ENCODE peak calls at places on chromosomes 7 and 10, in ten cellular contexts. P is breast epithelium, T is mesendoderm, R is transverse colon, X is lung, Z is heart left ventricle, H is upper lobe of right lung, Y is astrocyte of the spinal cord, A is foreskin fibroblast, L is psoas muscle. S is an unnamed sample.

GRCh38 chr10:68668231-68668630 is 52.8 kb upstream of the CCAR1 start:
- DNase-seq in P (no peak), T (no peak), R (no peak), X (no peak), Z (no peak), H (no peak), Y (no peak), A (no peak), L (no peak), S (no peak)

GRCh38 chr10:113991091-113991860 is 52.4 kb upstream of the ADRB1 start:
- DNase-seq in P (no peak), T (no peak), R (no peak), X (no peak), Z (no peak), H (no peak), Y (peak), A (peak), L (no peak), S (no peak)

GRCh38 chr7:17870406-17870805 is 69.9 kb downstream of the SNX13 start:
- DNase-seq in P (no peak), T (no peak), R (no peak), X (no peak), Z (no peak), H (no peak), Y (no peak), A (no peak), L (no peak), S (no peak)

GRCh38 chr10:80414126-80414898 is 6.0 kb downstream of the PRXL2A start:
- DNase-seq in P (no peak), T (no peak), R (peak), X (no peak), Z (no peak), H (no peak), Y (no peak), A (no peak), L (no peak), S (no peak)

GRCh38 chr10:30765022-30765610 is 135.6 kb upstream of the LYZL2 start:
- DNase-seq in P (no peak), T (no peak), R (no peak), X (no peak), Z (no peak), H (no peak), Y (no peak), A (no peak), L (no peak), S (no peak)

GRCh38 chr10:44259090-44259874 is 125.6 kb downstream of the CXCL12 start:
- DNase-seq in P (no peak), T (peak), R (no peak), X (no peak), Z (no peak), H (no peak), Y (no peak), A (no peak), L (no peak), S (no peak)

GRCh38 chr10:42645103-42645502 is 6.7 kb upstream of the ZNF33B start:
- DNase-seq in P (no peak), T (no peak), R (no peak), X (no peak), Z (no peak), H (no peak), Y (no peak), A (no peak), L (no peak), S (no peak)

GRCh38 chr10:385571-386300 is 250.5 kb downstream of the ZMYND11 start:
- DNase-seq in P (no peak), T (no peak), R (no peak), X (no peak), Z (no peak), H (no peak), Y (no peak), A (no peak), L (no peak), S (no peak)

GRCh38 chr10:71888623-71889387 is 37.8 kb upstream of the PSAP start:
- DNase-seq in P (peak), T (peak), R (peak), X (peak), Z (peak), H (peak), Y (peak), A (peak), L (peak), S (peak)

GRCh38 chr10:87700031-87700796 is 40.5 kb downstream of the PAPSS2 start:
- DNase-seq in P (no peak), T (no peak), R (no peak), X (no peak), Z (no peak), H (no peak), Y (peak), A (peak), L (peak), S (no peak)

GRCh38 chr10:86215712-86216111 is 150.9 kb downstream of the GRID1 start:
- DNase-seq in P (no peak), T (no peak), R (no peak), X (no peak), Z (peak), H (no peak), Y (no peak), A (no peak), L (no peak), S (no peak)

GRCh38 chr7:123548406-123548805 is 9.2 kb downstream of the NDUFA5 start:
- DNase-seq in P (no peak), T (no peak), R (no peak), X (no peak), Z (no peak), H (no peak), Y (no peak), A (no peak), L (no peak), S (no peak)

GRCh38 chr10:30463944-30464451 is 30.0 kb downstream of the MAP3K8 start:
- DNase-seq in P (no peak), T (peak), R (no peak), X (no peak), Z (no peak), H (no peak), Y (peak), A (peak), L (no peak), S (no peak)

GRCh38 chr10:18582803-18583202 is 68.6 kb downstream of the NSUN6 start:
- DNase-seq in P (no peak), T (no peak), R (no peak), X (no peak), Z (no peak), H (no peak), Y (peak), A (no peak), L (no peak), S (no peak)

GRCh38 chr7:105963038-105963667 is at the start of gene CDHR3:
- DNase-seq in P (no peak), T (peak), R (no peak), X (peak), Z (no peak), H (no peak), Y (no peak), A (no peak), L (no peak), S (no peak)

GRCh38 chr10:96513686-96514551 is at the start of gene TLL2:
- DNase-seq in P (peak), T (peak), R (peak), X (peak), Z (peak), H (peak), Y (peak), A (peak), L (peak), S (peak)

DNA sequence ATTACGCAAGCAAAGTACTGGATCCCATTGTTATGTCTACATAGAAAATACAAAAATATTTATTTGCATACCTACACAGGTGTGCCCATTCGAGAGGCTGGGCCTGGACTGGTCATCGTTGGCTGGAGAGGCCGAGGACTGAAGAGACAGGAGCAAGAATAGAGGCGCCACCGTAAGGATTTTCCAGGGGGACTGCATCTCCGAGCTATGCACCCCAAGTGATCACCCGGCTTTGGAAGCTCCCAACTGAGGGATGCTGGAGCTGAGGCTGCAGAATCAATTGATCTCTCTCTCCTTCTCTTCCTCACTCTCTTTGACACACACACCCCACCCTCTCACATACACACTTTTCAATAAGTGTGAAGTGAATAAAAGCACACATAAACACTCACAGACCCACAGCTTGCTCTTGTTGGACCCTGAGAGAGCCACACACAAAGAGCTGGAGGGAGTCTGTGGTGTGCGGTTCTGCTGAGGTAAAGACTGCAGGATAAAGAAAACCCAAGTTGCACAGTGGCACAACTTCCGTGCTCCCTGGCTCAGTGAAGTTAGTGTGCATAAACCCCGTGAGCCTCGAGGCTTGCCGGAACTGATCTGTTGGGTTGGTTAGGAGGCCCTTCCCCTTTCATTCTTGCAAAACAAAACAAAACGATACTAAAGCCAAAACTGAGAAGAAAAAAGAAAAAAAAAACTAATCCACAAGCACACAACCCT is at the start of gene AOAH:
- DNase-seq in P (peak), T (no peak), R (peak), X (peak), Z (peak), H (peak), Y (no peak), A (no peak), L (peak), S (no peak)
- H3K4me3 ChIP-seq in P (peak), T (no peak), R (no peak), X (no peak), Z (no peak), H (peak), Y (no peak), A (no peak), L (peak), S (no peak)

DNA sequence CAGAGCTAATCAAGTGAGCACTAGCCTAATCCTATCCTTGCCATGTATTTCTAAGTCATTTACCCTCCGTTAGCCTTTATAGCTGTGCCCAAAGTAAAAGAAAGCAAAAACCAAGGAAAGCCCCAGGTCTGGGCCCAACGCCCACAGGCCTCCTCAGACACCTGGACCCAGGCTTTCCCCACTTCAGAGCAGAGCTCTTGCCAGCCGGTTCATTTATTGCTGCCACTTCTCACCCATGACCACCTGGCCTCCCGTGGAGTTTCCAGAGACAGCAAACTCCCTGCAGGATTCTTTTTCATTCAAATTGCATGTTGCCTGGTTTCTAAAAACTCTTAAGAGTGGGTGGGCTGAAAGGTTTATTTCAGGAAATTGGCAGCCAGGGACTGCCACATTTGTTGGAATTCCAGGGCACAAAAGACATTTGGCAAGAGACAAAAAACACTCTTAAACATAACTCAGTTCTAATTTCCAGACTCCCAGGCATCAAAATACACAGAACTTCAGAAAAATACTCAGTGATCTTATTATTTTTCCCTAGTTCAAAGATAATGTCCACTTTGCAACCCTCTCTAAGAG is 4.7 kb downstream of the VOPP1 start:
- DNase-seq in P (no peak), T (no peak), R (no peak), X (no peak), Z (no peak), H (no peak), Y (no peak), A (no peak), L (no peak), S (no peak)
- H3K4me3 ChIP-seq in P (no peak), T (no peak), R (no peak), X (no peak), Z (no peak), H (no peak), Y (no peak), A (no peak), L (no peak), S (no peak)

GRCh38 chr7:142796001-142796500 is 25.3 kb downstream of the PRSS2 start:
- DNase-seq in P (no peak), T (peak), R (no peak), X (no peak), Z (no peak), H (no peak), Y (no peak), A (no peak), L (no peak), S (no peak)

GRCh38 chr7:142797799-142798377 is 27.1 kb downstream of the PRSS2 start:
- DNase-seq in P (peak), T (no peak), R (no peak), X (no peak), Z (no peak), H (no peak), Y (no peak), A (peak), L (no peak), S (no peak)

GRCh38 chr7:142797342-142797798 is 26.6 kb downstream of the PRSS2 start:
- DNase-seq in P (no peak), T (peak), R (no peak), X (no peak), Z (no peak), H (no peak), Y (no peak), A (peak), L (no peak), S (no peak)

GRCh38 chr7:142795339-142795863 is 24.6 kb downstream of the PRSS2 start:
- DNase-seq in P (no peak), T (peak), R (peak), X (no peak), Z (no peak), H (no peak), Y (no peak), A (no peak), L (no peak), S (no peak)

GRCh38 chr7:142796501-142797341 is 26.0 kb downstream of the PRSS2 start:
- DNase-seq in P (no peak), T (peak), R (no peak), X (no peak), Z (no peak), H (no peak), Y (no peak), A (peak), L (no peak), S (no peak)
- H3K4me3 ChIP-seq in P (peak), T (peak), R (peak), X (peak), Z (peak), H (peak), Y (peak), A (peak), L (peak), S (no peak)

DNA sequence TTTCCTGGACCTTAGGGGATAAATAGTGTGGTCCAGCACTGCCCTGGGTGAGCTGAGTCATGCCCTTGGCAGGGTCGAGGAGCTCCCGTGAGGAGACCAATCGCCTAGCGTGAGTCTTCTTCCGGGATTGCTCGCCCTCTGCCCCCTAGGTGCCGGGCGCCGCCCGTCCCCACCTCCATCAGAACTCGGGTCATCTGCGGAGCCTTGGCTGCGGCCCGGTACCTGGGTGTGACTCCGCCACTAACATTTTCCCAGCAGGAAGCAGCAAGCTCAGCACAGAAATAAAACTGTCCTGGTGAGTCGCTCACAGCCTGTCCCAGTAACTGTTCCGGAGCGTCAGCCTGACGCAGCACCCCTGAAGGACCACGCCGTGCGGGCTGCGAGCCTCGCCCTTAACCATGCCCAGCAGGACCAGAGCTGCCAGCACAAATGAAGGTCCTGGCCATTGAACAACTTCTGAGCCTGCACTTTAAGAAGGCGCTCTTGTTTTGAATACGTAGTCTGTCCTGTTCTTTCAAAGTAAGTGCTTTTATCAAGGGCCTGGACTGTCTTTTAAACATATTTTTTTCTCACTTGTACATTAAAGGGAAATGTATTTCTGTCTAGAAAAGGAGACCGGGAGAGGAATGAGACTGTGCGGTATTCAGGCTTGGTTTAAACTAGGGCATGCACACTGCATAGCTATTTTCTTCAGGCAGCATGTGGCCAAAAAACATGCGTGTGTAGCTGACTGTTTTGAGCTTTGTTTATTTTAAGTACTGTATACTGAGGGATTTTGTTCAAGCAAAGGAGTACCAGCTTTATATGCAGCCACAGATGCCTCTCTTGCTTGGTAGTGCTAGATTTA is 136.7 kb downstream of the HECW1 start:
- DNase-seq in P (no peak), T (peak), R (peak), X (peak), Z (no peak), H (peak), Y (peak), A (peak), L (peak), S (peak)
- H3K4me3 ChIP-seq in P (no peak), T (no peak), R (no peak), X (no peak), Z (no peak), H (peak), Y (peak), A (peak), L (no peak), S (peak)

GRCh38 chr7:5388905-5389433 is 34.7 kb downstream of the TNRC18 start:
- DNase-seq in P (no peak), T (peak), R (no peak), X (no peak), Z (no peak), H (no peak), Y (no peak), A (no peak), L (no peak), S (no peak)

GRCh38 chr7:5388273-5388866 is 35.3 kb downstream of the TNRC18 start:
- DNase-seq in P (no peak), T (no peak), R (no peak), X (no peak), Z (no peak), H (no peak), Y (no peak), A (no peak), L (no peak), S (no peak)

GRCh38 chr7:5393328-5393727 is 30.3 kb downstream of the TNRC18 start:
- DNase-seq in P (no peak), T (no peak), R (no peak), X (no peak), Z (no peak), H (no peak), Y (no peak), A (no peak), L (no peak), S (no peak)

GRCh38 chr7:5393748-5394147 is 29.9 kb downstream of the TNRC18 start:
- DNase-seq in P (no peak), T (no peak), R (no peak), X (no peak), Z (no peak), H (no peak), Y (no peak), A (no peak), L (no peak), S (no peak)

GRCh38 chr7:5390918-5391317 is 32.7 kb downstream of the TNRC18 start:
- DNase-seq in P (no peak), T (no peak), R (no peak), X (no peak), Z (no peak), H (no peak), Y (no peak), A (no peak), L (no peak), S (no peak)
- H3K4me3 ChIP-seq in P (no peak), T (no peak), R (no peak), X (no peak), Z (no peak), H (no peak), Y (no peak), A (no peak), L (no peak), S (no peak)

GRCh38 chr7:135977742-135978066 is 545 bp upstream of the MTPN start:
- DNase-seq in P (no peak), T (no peak), R (no peak), X (no peak), Z (no peak), H (no peak), Y (no peak), A (peak), L (no peak), S (no peak)

GRCh38 chr7:135977020-135977741 is at the start of gene MTPN:
- DNase-seq in P (peak), T (peak), R (peak), X (peak), Z (peak), H (peak), Y (peak), A (peak), L (peak), S (peak)

GRCh38 chr7:135974667-135975066 is 2.5 kb downstream of the MTPN start:
- DNase-seq in P (no peak), T (no peak), R (no peak), X (no peak), Z (no peak), H (no peak), Y (no peak), A (no peak), L (no peak), S (no peak)

GRCh38 chr7:135978624-135979023 is 1.5 kb upstream of the MTPN start:
- DNase-seq in P (no peak), T (no peak), R (no peak), X (no peak), Z (no peak), H (no peak), Y (no peak), A (no peak), L (no peak), S (no peak)

GRCh38 chr7:135976312-135977019 is 693 bp downstream of the MTPN start:
- DNase-seq in P (no peak), T (no peak), R (peak), X (no peak), Z (no peak), H (no peak), Y (no peak), A (no peak), L (no peak), S (peak)
- H3K4me3 ChIP-seq in P (peak), T (peak), R (peak), X (peak), Z (peak), H (peak), Y (peak), A (peak), L (peak), S (peak)

GRCh38 chr7:4006687-4007086 is 675.4 kb upstream of the FOXK1 start:
- DNase-seq in P (no peak), T (no peak), R (no peak), X (no peak), Z (no peak), H (no peak), Y (peak), A (no peak), L (no peak), S (no peak)
- H3K4me3 ChIP-seq in P (peak), T (no peak), R (no peak), X (no peak), Z (no peak), H (no peak), Y (no peak), A (no peak), L (no peak), S (peak)

S was measured in MG63.